ENCODE peak calls at places on chromosome 11, in five cellular contexts. G is astrocyte, Z is activated gamma-delta T cell treated with Interleukin-2 at 50 U/mL for 16 hours, H is HFFc6, T is amygdala. B is an unnamed sample.

GRCh38 chr11:106789406-106789805 is 228.9 kb downstream of the GUCY1A2 start:
- DNase-seq in Z (no peak), G (no peak), H (no peak), T (no peak), B (no peak)

GRCh38 chr11:86745571-86745970 is 54.8 kb upstream of the PRSS23 start:
- DNase-seq in Z (no peak), G (peak), T (no peak), H (no peak), B (no peak)

GRCh38 chr11:75195164-75195962 is 44.5 kb downstream of the SLCO2B1 start:
- DNase-seq in T (no peak), G (no peak), H (no peak), Z (no peak), B (no peak)

GRCh38 chr11:73320786-73321325 is 12.8 kb downstream of the ARHGEF17 start:
- DNase-seq in Z (no peak), H (peak), T (no peak), G (no peak), B (no peak)

GRCh38 chr11:35618497-35619029 is 303 bp downstream of the FJX1 start:
- DNase-seq in H (peak), T (no peak), Z (no peak), G (peak), B (no peak)

GRCh38 chr11:95674669-95675358 is 114.8 kb downstream of the FAM76B start:
- DNase-seq in H (no peak), G (no peak), Z (no peak), T (no peak), B (no peak)

GRCh38 chr11:113895367-113896155 is 9.0 kb upstream of the HTR3B start:
- DNase-seq in T (no peak), H (no peak), G (no peak), Z (no peak), B (no peak)

GRCh38 chr11:10322830-10323792 is 18.2 kb downstream of the ADM start:
- DNase-seq in G (peak), H (peak), Z (peak), T (no peak), B (peak)

GRCh38 chr11:66363805-66364535 is 7.6 kb downstream of the SLC29A2 start:
- DNase-seq in Z (peak), H (no peak), G (no peak), T (no peak), B (peak)

GRCh38 chr11:65216830-65217229 is 35.1 kb downstream of the CAPN1 start:
- DNase-seq in T (no peak), G (no peak), H (no peak), Z (no peak), B (no peak)

B was measured in NCI-H774.